ENCODE peak calls at places on chromosome 15, in four cellular contexts. One of them, this sample, is unnamed.

GRCh38 chr15:57382222-57382621 is 5.9 kb downstream of the CGNL1 start:
- DNase-seq in NCI-H1092: no peak
- DNase-seq in NCI-H1436: no peak
- DNase-seq in mesendoderm: no peak
- DNase-seq in this sample: no peak

GRCh38 chr15:33580526-33580925 is 269.8 kb downstream of the RYR3 start:
- DNase-seq in mesendoderm: no peak
- DNase-seq in NCI-H1436: no peak
- DNase-seq in NCI-H1092: no peak
- DNase-seq in this sample: no peak

GRCh38 chr15:39400821-39401550 is 179.9 kb upstream of the THBS1 start:
- DNase-seq in mesendoderm: no peak
- DNase-seq in NCI-H1092: no peak
- DNase-seq in NCI-H1436: no peak
- DNase-seq in this sample: no peak

GRCh38 chr15:99707481-99708270 is 25.6 kb downstream of the LYSMD4 start:
- DNase-seq in mesendoderm: no peak
- DNase-seq in NCI-H1092: no peak
- DNase-seq in NCI-H1436: no peak
- DNase-seq in this sample: no peak

GRCh38 chr15:48603922-48604321 is 41.6 kb downstream of the FBN1 start:
- DNase-seq in NCI-H1436: no peak
- DNase-seq in mesendoderm: no peak
- DNase-seq in NCI-H1092: no peak
- DNase-seq in this sample: no peak

GRCh38 chr15:65423977-65424679 is 1.4 kb upstream of the IGDCC4 start:
- DNase-seq in NCI-H1436: no peak
- DNase-seq in mesendoderm: peak
- DNase-seq in NCI-H1092: no peak
- DNase-seq in this sample: no peak

GRCh38 chr15:58521293-58521991 is 89.7 kb downstream of the LIPC start:
- DNase-seq in mesendoderm: peak
- DNase-seq in NCI-H1092: no peak
- DNase-seq in NCI-H1436: no peak
- DNase-seq in this sample: peak

GRCh38 chr15:71364117-71364584 is 248.9 kb downstream of the THSD4 start:
- DNase-seq in NCI-H1436: peak
- DNase-seq in NCI-H1092: no peak
- DNase-seq in mesendoderm: no peak
- DNase-seq in this sample: no peak

GRCh38 chr15:99956820-99957641 is 223.8 kb upstream of the LYSMD4 start:
- DNase-seq in NCI-H1092: no peak
- DNase-seq in NCI-H1436: no peak
- DNase-seq in mesendoderm: no peak
- DNase-seq in this sample: no peak

GRCh38 chr15:80550219-80550909 is 144.7 kb upstream of the ABHD17C start:
- DNase-seq in mesendoderm: no peak
- DNase-seq in NCI-H1092: no peak
- DNase-seq in NCI-H1436: no peak
- DNase-seq in this sample: no peak

GRCh38 chr15:90219421-90220141 is 14.2 kb downstream of the CIB1 start:
- DNase-seq in mesendoderm: peak
- DNase-seq in NCI-H1092: no peak
- DNase-seq in NCI-H1436: peak
- DNase-seq in this sample: peak

GRCh38 chr15:66294157-66294931 is 976 bp downstream of the DIS3L start:
- DNase-seq in mesendoderm: peak
- DNase-seq in NCI-H1092: peak
- DNase-seq in NCI-H1436: no peak
- DNase-seq in this sample: no peak

GRCh38 chr15:89826671-89827655 is 12.3 kb upstream of the ANPEP start:
- DNase-seq in mesendoderm: no peak
- DNase-seq in NCI-H1436: no peak
- DNase-seq in NCI-H1092: no peak
- DNase-seq in this sample: no peak

GRCh38 chr15:91043190-91043874 is 20.9 kb upstream of the VPS33B start:
- DNase-seq in NCI-H1092: no peak
- DNase-seq in NCI-H1436: no peak
- DNase-seq in mesendoderm: no peak
- DNase-seq in this sample: no peak

GRCh38 chr15:55589297-55589696 is 1.2 kb upstream of the PYGO1 start:
- DNase-seq in NCI-H1092: no peak
- DNase-seq in NCI-H1436: no peak
- DNase-seq in mesendoderm: no peak
- DNase-seq in this sample: no peak

GRCh38 chr15:58049520-58050227 is 15.8 kb downstream of the ALDH1A2 start:
- DNase-seq in NCI-H1092: no peak
- DNase-seq in NCI-H1436: no peak
- DNase-seq in mesendoderm: no peak
- DNase-seq in this sample: no peak

GRCh38 chr15:74461847-74462511 is 1.0 kb upstream of the UBL7 start:
- DNase-seq in NCI-H1092: no peak
- DNase-seq in NCI-H1436: no peak
- DNase-seq in mesendoderm: peak
- DNase-seq in this sample: no peak

GRCh38 chr15:63200464-63201242 is 11.2 kb downstream of the RAB8B start:
- DNase-seq in NCI-H1092: no peak
- DNase-seq in NCI-H1436: no peak
- DNase-seq in mesendoderm: no peak
- DNase-seq in this sample: no peak

GRCh38 chr15:67189326-67190051 is 65.0 kb downstream of the AAGAB start:
- DNase-seq in NCI-H1436: no peak
- DNase-seq in NCI-H1092: no peak
- DNase-seq in mesendoderm: no peak
- DNase-seq in this sample: no peak

GRCh38 chr15:66843581-66843980 is 141.5 kb downstream of the SMAD6 start:
- DNase-seq in mesendoderm: peak
- DNase-seq in NCI-H1092: no peak
- DNase-seq in NCI-H1436: no peak
- DNase-seq in this sample: no peak

GRCh38 chr15:49083471-49084284 is 37.4 kb upstream of the SECISBP2L start:
- DNase-seq in NCI-H1092: no peak
- DNase-seq in NCI-H1436: no peak
- DNase-seq in mesendoderm: no peak
- DNase-seq in this sample: no peak

GRCh38 chr15:85582719-85583089 is 202.3 kb downstream of the AKAP13 start:
- DNase-seq in NCI-H1436: no peak
- DNase-seq in mesendoderm: no peak
- DNase-seq in NCI-H1092: no peak
- DNase-seq in this sample: no peak

GRCh38 chr15:40289140-40289775 is 6.4 kb upstream of the ANKRD63 start:
- DNase-seq in NCI-H1436: no peak
- DNase-seq in NCI-H1092: no peak
- DNase-seq in mesendoderm: no peak
- DNase-seq in this sample: no peak

GRCh38 chr15:25909325-25909724 is 46.2 kb upstream of the ATP10A start:
- DNase-seq in NCI-H1436: no peak
- DNase-seq in NCI-H1092: no peak
- DNase-seq in mesendoderm: no peak
- DNase-seq in this sample: no peak

GRCh38 chr15:75727851-75728715 is 15.4 kb upstream of the CSPG4 start:
- DNase-seq in NCI-H1436: peak
- DNase-seq in NCI-H1092: peak
- DNase-seq in mesendoderm: peak
- DNase-seq in this sample: peak

GRCh38 chr15:73403171-73403570 is 34.4 kb upstream of the HCN4 start:
- DNase-seq in NCI-H1092: no peak
- DNase-seq in mesendoderm: no peak
- DNase-seq in NCI-H1436: no peak
- DNase-seq in this sample: no peak

GRCh38 chr15:43538091-43538490 is 20.7 kb downstream of the MAP1A start:
- DNase-seq in NCI-H1092: no peak
- DNase-seq in NCI-H1436: no peak
- DNase-seq in mesendoderm: no peak
- DNase-seq in this sample: no peak

GRCh38 chr15:52466134-52466701 is 62.5 kb downstream of the MYO5A start:
- DNase-seq in NCI-H1436: no peak
- DNase-seq in NCI-H1092: no peak
- DNase-seq in mesendoderm: peak
- DNase-seq in this sample: no peak